ENCODE peak calls at places on chromosomes 3 and 15, in five cellular contexts. U is A549, P is kidney, Y is fibroblast of lung, M is aorta. W is an unnamed sample.

GRCh38 chr15:95363636-95364035 is 966.9 kb upstream of the NR2F2 start:
- DNase-seq in U (no peak), P (no peak), Y (peak; percentile 62), M (no peak), W (no peak)

GRCh38 chr3:10320320-10320677 is 613 bp downstream of the SEC13 start:
- DNase-seq in U (no peak), P (no peak), Y (no peak), M (no peak), W (no peak)

GRCh38 chr3:50127251-50127671 is 27.9 kb upstream of the SEMA3F start:
- DNase-seq in U (no peak), P (peak; percentile 57), Y (no peak), M (no peak), W (no peak)

GRCh38 chr3:134462236-134463059 is 23.3 kb downstream of the ANAPC13 start:
- DNase-seq in U (no peak), P (no peak), Y (peak; percentile 59), M (no peak), W (no peak)

GRCh38 chr3:37107846-37108245 is 66.5 kb downstream of the LRRFIP2 start:
- DNase-seq in U (no peak), P (no peak), Y (no peak), M (no peak), W (no peak)

GRCh38 chr3:158165730-158166129 is 55.8 kb downstream of the RSRC1 start:
- DNase-seq in U (no peak), P (no peak), Y (peak; percentile 15), M (no peak), W (no peak)

GRCh38 chr15:40825661-40826088 is 2.8 kb downstream of the PPP1R14D start:
- DNase-seq in U (peak; percentile 57), P (no peak), Y (no peak), M (no peak), W (no peak)

GRCh38 chr3:165206454-165207266 is 10.5 kb upstream of the SLITRK3 start:
- DNase-seq in U (peak; percentile 80), P (peak; percentile 84), Y (peak; percentile 81), M (peak; percentile 83), W (no peak)

GRCh38 chr15:38195191-38195901 is 57.3 kb upstream of the SPRED1 start:
- DNase-seq in U (no peak), P (no peak), Y (no peak), M (no peak), W (no peak)

GRCh38 chr3:182808041-182808765 is 14.9 kb downstream of the ATP11B start:
- DNase-seq in U (no peak), P (no peak), Y (no peak), M (no peak), W (no peak)

GRCh38 chr3:99866167-99866810 is 48.6 kb downstream of the CMSS1 start:
- DNase-seq in U (no peak), P (no peak), Y (peak; percentile 78), M (no peak), W (no peak)

GRCh38 chr3:99867594-99868437 is 50.2 kb downstream of the CMSS1 start:
- DNase-seq in U (no peak), P (no peak), Y (no peak), M (no peak), W (peak; percentile 13)

GRCh38 chr3:99870712-99871111 is 53.0 kb downstream of the CMSS1 start:
- DNase-seq in U (no peak), P (no peak), Y (no peak), M (no peak), W (no peak)

GRCh38 chr3:99869621-99870020 is 52.0 kb downstream of the CMSS1 start:
- DNase-seq in U (no peak), P (no peak), Y (no peak), M (no peak), W (no peak)

DNA sequence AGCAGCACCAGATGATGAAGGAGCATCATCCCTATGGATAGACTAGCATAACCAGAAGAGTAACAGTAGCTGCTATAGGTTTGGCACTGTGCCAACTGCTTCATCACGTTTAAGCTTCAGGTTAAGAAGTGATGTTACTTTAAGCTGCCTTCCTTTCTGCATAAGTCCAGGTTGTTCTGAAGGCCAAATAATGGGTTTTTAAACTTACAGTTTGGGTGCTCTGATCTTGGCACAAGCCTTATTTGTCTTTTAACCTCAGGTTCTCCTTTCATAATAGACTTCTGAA is 50.7 kb downstream of the CMSS1 start:
- DNase-seq in U (peak; percentile 7), P (no peak), Y (no peak), M (no peak), W (no peak)
- H3K27ac ChIP-seq in U (no peak overlapping the region), P (no peak overlapping the region), Y (no peak overlapping the region), M (peak overlapping the region; percentile 92), W (no peak overlapping the region)

DNA sequence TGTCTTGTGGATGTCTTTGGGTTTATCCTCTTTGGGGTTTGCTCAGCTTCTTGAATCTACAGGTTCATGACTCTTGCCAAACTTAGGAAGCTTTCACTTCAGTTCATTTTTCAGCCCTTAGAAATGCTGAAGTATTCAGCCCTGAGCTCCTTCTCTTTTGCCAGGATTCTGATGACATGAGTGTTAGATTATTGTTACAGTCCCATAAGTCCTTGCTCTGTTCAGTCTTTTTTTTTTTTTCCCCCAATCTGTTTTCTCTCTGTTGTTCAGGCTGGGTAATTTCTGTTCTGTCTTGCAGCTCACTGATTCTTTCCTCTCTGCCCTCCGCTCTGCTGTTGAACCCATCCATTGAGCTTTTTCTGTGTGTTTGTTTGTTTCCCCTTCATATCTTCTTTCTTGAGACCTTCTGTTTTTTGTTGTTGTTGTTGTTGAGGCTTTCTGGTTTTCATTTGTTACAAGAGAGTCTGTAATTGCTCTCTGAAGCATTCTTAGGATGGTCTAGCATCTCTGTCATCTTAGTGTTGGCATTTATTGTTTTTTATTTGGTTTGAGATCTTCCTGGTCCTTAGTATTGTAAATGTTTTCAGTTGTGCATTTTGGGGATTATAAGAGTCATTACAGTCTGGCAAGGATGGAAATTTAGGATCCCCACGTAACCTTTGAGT is 18.4 kb downstream of the LRCH3 start:
- DNase-seq in U (no peak), P (no peak), Y (peak; percentile 66), M (no peak), W (no peak)
- H3K27ac ChIP-seq in U (no peak overlapping the region), P (no peak overlapping the region), Y (peak overlapping the region; percentile 17), M (peak overlapping the region; percentile 93), W (peak overlapping the region; percentile 35)

DNA sequence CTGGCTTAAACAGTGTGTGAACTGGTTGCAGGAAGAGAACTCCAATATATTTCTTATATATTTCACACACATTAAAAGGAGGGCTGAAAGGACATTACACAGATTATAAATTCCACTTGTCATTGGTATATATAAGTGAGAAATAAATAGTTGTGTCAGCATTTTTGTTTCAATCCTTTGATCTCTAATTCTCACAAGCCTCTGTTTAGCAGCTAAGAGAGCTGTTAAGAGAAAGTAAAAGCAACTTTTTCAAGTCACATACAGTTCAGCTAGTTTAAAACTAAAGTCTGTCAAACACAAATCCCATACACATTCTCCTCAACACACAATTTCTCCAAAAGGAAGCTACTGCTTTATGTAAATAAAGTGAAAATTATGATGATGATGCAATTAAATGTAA is 70.5 kb upstream of the CCDC39 start:
- DNase-seq in U (no peak), P (no peak), Y (peak; percentile 7), M (no peak), W (no peak)
- H3K27ac ChIP-seq in U (no peak overlapping the region), P (no peak overlapping the region), Y (no peak overlapping the region), M (no peak overlapping the region), W (no peak overlapping the region)

DNA sequence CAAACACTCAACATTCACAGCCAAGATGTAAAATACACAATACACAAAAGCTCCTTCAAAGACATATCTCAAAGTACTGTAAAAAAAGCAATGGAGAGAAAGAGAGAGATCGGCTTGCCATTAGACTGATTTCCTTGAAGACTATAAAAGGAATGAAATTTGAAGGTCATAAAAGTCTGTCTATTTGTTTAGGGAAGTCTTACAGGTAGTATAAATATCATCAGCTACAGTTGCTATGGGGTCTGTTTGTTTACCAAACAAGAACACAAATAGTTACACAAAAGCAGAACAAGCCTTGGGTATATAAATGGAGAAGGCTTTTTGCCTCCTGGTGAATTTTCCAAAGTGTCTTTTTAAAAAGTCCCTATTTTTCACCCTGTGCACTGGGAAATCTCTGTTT is 552.4 kb downstream of the FOXP1 start:
- DNase-seq in U (peak; percentile 42), P (no peak), Y (no peak), M (no peak), W (no peak)
- H3K27ac ChIP-seq in U (no peak overlapping the region), P (no peak overlapping the region), Y (no peak overlapping the region), M (no peak overlapping the region), W (peak overlapping the region; percentile 61)

DNA sequence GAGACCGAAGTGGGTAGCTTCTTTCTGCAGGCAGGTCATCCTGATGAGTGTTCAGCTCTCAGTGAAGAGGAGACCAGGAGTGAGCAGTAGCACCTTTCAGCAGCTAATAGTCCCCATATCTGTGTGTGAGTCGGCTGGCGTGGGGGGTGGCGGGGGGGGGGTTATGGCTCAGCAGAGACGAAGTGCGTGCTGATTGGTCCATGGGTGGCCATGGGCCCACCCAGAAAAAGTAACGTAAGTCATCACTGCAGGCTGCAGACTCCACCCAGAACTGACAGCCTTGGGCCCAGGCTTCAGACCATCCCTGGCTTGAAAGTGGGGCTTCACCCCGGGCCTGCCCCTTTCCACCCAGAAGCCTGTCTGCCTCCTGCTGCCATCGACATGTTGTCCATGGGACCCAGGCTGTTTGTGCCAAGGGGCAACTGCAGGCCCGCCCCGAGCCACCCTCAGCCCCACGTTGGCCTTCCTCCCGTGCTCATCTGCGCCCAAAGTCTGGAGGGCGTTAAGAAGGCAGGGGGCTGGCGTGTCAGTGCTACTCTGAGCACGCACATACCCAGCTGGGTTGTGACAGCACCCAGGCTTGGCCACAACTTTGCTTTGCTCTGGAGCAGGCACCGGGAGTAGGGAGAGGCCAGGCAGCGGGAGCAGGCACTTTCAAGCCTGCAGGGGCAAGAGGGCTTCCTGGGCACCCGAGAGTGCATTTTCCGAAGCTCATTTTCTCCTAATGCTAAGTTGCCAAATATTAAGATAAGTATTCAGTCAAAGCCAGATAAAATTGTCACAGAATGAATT is 511.7 kb upstream of the CDIN1 start:
- DNase-seq in U (no peak), P (no peak), Y (no peak), M (no peak), W (no peak)
- H3K27ac ChIP-seq in U (no peak overlapping the region), P (no peak overlapping the region), Y (no peak overlapping the region), M (no peak overlapping the region), W (no peak overlapping the region)

GRCh38 chr3:58055309-58055708 is 47.1 kb downstream of the FLNB start:
- DNase-seq in U (no peak), P (no peak), Y (no peak), M (no peak), W (no peak)
- H3K27ac ChIP-seq in U (peak overlapping the region; percentile 81), P (no peak overlapping the region), Y (no peak overlapping the region), M (no peak overlapping the region), W (no peak overlapping the region)

W was measured in CD4-positive, CD25-positive, alpha-beta regulatory T cell.